ENCODE peak calls at places on chromosome 21, in seven cellular contexts. A is CD4-positive, alpha-beta memory T cell; V is uterus; Q is MM.1S; U is psoas muscle; B is hepatocyte; X is tibial artery. W is an unnamed sample. For H3K27me3, the result is how much of the 10 kb centered on the place peaks cover.

GRCh38 chr21:37509802-37510393 is 143.3 kb downstream of the DYRK1A start:
- DNase-seq in A (no peak), V (no peak), Q (no peak), U (no peak), B (peak), X (no peak), W (no peak)

GRCh38 chr21:36166705-36167104 is 10.1 kb downstream of the DOP1B start:
- DNase-seq in A (no peak), V (no peak), Q (no peak), U (no peak), B (peak), X (no peak), W (no peak)

GRCh38 chr21:36643374-36644250 is 55.3 kb upstream of the SIM2 start:
- DNase-seq in A (no peak), V (no peak), Q (no peak), U (no peak), B (no peak), X (no peak), W (no peak)

GRCh38 chr21:35933466-35933865 is 126.9 kb downstream of the SETD4 start:
- DNase-seq in A (no peak), V (peak), Q (no peak), U (peak), B (peak), X (peak), W (peak)

GRCh38 chr21:17925000-17925610 is 105.9 kb upstream of the C21orf91 start:
- DNase-seq in A (peak), V (peak), Q (peak), U (no peak), B (peak), X (peak), W (peak)

GRCh38 chr21:32256873-32257620 is 21.8 kb downstream of the MIS18A start:
- DNase-seq in A (no peak), V (peak), Q (no peak), U (peak), B (peak), X (peak), W (peak)

GRCh38 chr21:33257404-33257803 is 8.8 kb upstream of the IL10RB start:
- DNase-seq in A (no peak), V (no peak), Q (no peak), U (no peak), B (no peak), X (no peak), W (no peak)

GRCh38 chr21:17679002-17679600 is 66.4 kb upstream of the BTG3 start:
- DNase-seq in A (peak), V (no peak), Q (peak), U (no peak), B (peak), X (no peak), W (no peak)

GRCh38 chr21:35643176-35643575 is 417.1 kb downstream of the SETD4 start:
- DNase-seq in A (no peak), V (no peak), Q (no peak), U (no peak), B (no peak), X (no peak), W (peak)

GRCh38 chr21:35635261-35635660 is 425.1 kb downstream of the SETD4 start:
- DNase-seq in A (no peak), V (no peak), Q (no peak), U (no peak), B (no peak), X (no peak), W (no peak)

GRCh38 chr21:16079830-16080229 is 350.0 kb downstream of the USP25 start:
- DNase-seq in A (no peak), V (no peak), Q (no peak), U (no peak), B (peak), X (no peak), W (no peak)

GRCh38 chr21:33230518-33231324 is 983 bp downstream of the IFNAR2 start:
- DNase-seq in A (peak), V (peak), Q (peak), U (peak), B (peak), X (peak), W (peak)

GRCh38 chr21:28767523-28767922 is 225.2 kb downstream of the LTN1 start:
- DNase-seq in A (no peak), V (no peak), Q (no peak), U (no peak), B (no peak), X (no peak), W (no peak)

GRCh38 chr21:43198376-43198775 is 29.6 kb downstream of the CRYAA start:
- DNase-seq in A (no peak), V (no peak), Q (no peak), U (no peak), B (no peak), X (no peak), W (no peak)
- H3K4me3 ChIP-seq in A (no peak), V (no peak), Q (no peak), U (no peak), B (no peak), X (no peak), W (no peak)

DNA sequence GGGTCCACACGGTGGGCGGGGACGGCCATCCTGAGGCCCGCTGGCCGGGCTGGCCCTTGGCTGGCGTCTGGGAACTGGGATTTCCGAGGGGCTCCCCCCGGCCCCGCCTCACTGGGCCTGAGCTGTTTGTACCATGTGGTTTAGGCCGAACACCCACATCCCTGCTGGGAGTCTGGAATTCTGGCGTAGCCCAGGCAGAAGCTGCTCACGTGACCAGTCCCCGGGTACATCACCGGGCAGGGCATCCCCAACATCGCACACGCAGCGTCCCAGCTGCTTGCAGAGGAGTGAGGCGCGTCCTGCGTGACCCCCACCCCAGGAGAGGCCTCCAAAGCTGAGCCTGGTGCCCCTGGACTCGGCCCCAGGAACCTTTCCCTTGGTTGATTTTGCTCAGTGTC is 2.1 kb downstream of the KRTAP10-7 start:
- DNase-seq in A (no peak), V (no peak), Q (no peak), U (no peak), B (no peak), X (no peak), W (no peak)
- H3K27me3 ChIP-seq in A (under half), V (under half), Q (half or more), U (under half), B (under half), X (under half), W (under half)

GRCh38 chr21:45322960-45323461 is 35.3 kb upstream of the POFUT2 start:
- DNase-seq in A (no peak), V (peak), Q (no peak), U (peak), B (no peak), X (peak), W (no peak)

GRCh38 chr21:45322231-45322959 is 34.7 kb upstream of the POFUT2 start:
- DNase-seq in A (peak), V (no peak), Q (no peak), U (no peak), B (no peak), X (no peak), W (no peak)

GRCh38 chr21:45320261-45320990 is 32.7 kb upstream of the POFUT2 start:
- DNase-seq in A (no peak), V (no peak), Q (no peak), U (peak), B (no peak), X (no peak), W (no peak)

GRCh38 chr21:45319461-45320211 is 31.9 kb upstream of the POFUT2 start:
- DNase-seq in A (no peak), V (no peak), Q (no peak), U (peak), B (no peak), X (peak), W (no peak)

GRCh38 chr21:45320991-45321656 is 33.4 kb upstream of the POFUT2 start:
- DNase-seq in A (no peak), V (no peak), Q (no peak), U (no peak), B (no peak), X (no peak), W (no peak)
- H3K27ac ChIP-seq in A (no peak), V (peak), Q (no peak), U (peak), B (no peak), X (peak), W (peak)

GRCh38 chr21:42685036-42685435 is 31.6 kb downstream of the PDE9A start:
- DNase-seq in A (no peak), V (no peak), Q (no peak), U (peak), B (no peak), X (no peak), W (no peak)
- H3K4me3 ChIP-seq in A (peak), V (no peak), Q (no peak), U (no peak), B (no peak), X (peak), W (no peak)

GRCh38 chr21:41425588-41425953 is 468 bp upstream of the MX1 start:
- DNase-seq in A (no peak), V (no peak), Q (no peak), U (no peak), B (no peak), X (no peak), W (no peak)
- H3K27me3 ChIP-seq in A (under half), V (under half), Q (under half), U (under half), B (under half), X (under half), W (under half)

W was measured in lung.